ENCODE peak calls at places on chromosome 10, in seven cellular contexts. M is IMR-90, S is foreskin fibroblast, L is bronchial epithelial cell, R is tibial artery, Y is upper lobe of left lung, F is heart left ventricle. D is an unnamed sample.

GRCh38 chr10:129773359-129773990 is 190.6 kb downstream of the EBF3 start:
- DNase-seq in M (no peak), S (no peak), L (no peak), R (peak; percentile 16), Y (peak; percentile 49), F (no peak), D (no peak)

GRCh38 chr10:110226555-110226925 is 19.1 kb downstream of the MXI1 start:
- DNase-seq in M (peak; percentile 92), S (peak; percentile 94), L (peak; percentile 55), R (peak; percentile 91), Y (peak; percentile 97), F (peak; percentile 93), D (peak; percentile 92)

GRCh38 chr10:116444527-116445142 is 17.0 kb downstream of the PNLIPRP3 start:
- DNase-seq in M (peak; percentile 31), S (peak; percentile 1), L (peak; percentile 39), R (no peak), Y (no peak), F (no peak), D (peak; percentile 48)

GRCh38 chr10:17046989-17047388 is 82.6 kb downstream of the CUBN start:
- DNase-seq in M (no peak), S (no peak), L (no peak), R (no peak), Y (no peak), F (no peak), D (peak; percentile 73)

GRCh38 chr10:52759154-52759553 is 13.4 kb downstream of the MBL2 start:
- DNase-seq in M (no peak), S (no peak), L (no peak), R (no peak), Y (no peak), F (no peak), D (no peak)

GRCh38 chr10:84452006-84452405 is 123.6 kb downstream of the CCSER2 start:
- DNase-seq in M (peak; percentile 82), S (no peak), L (no peak), R (no peak), Y (no peak), F (no peak), D (peak; percentile 9)

GRCh38 chr10:3119796-3120459 is 52.6 kb downstream of the PFKP start:
- DNase-seq in M (peak; percentile 25), S (no peak), L (no peak), R (no peak), Y (no peak), F (peak; percentile 38), D (peak; percentile 40)

GRCh38 chr10:116716381-116716780 is 26.0 kb downstream of the HSPA12A start:
- DNase-seq in M (no peak), S (no peak), L (no peak), R (no peak), Y (no peak), F (peak; percentile 51), D (no peak)

GRCh38 chr10:67914777-67915340 is 30.4 kb downstream of the SIRT1 start:
- DNase-seq in M (no peak), S (no peak), L (no peak), R (no peak), Y (no peak), F (no peak), D (no peak)

GRCh38 chr10:63236113-63236935 is 103.2 kb downstream of the NRBF2 start:
- DNase-seq in M (peak; percentile 96), S (peak; percentile 86), L (peak; percentile 93), R (no peak), Y (no peak), F (no peak), D (peak; percentile 88)

GRCh38 chr10:63522129-63522687 is 1.0 kb downstream of the REEP3 start:
- DNase-seq in M (peak; percentile 47), S (no peak), L (peak; percentile 55), R (no peak), Y (no peak), F (no peak), D (no peak)

GRCh38 chr10:130958981-130959751 is 352.4 kb downstream of the TCERG1L start:
- DNase-seq in M (no peak), S (no peak), L (no peak), R (peak; percentile 17), Y (no peak), F (no peak), D (no peak)

GRCh38 chr10:113895018-113895417 is 40.6 kb downstream of the NHLRC2 start:
- DNase-seq in M (peak; percentile 47), S (peak; percentile 52), L (peak; percentile 95), R (no peak), Y (no peak), F (no peak), D (peak; percentile 74)

GRCh38 chr10:95236068-95236903 is 42.2 kb downstream of the ACSM6 start:
- DNase-seq in M (peak; percentile 81), S (peak; percentile 30), L (peak; percentile 83), R (no peak), Y (no peak), F (no peak), D (peak; percentile 64)

GRCh38 chr10:11045995-11046394 is 28.3 kb downstream of the CELF2 start:
- DNase-seq in M (no peak), S (no peak), L (no peak), R (peak; percentile 49), Y (no peak), F (peak; percentile 83), D (no peak)

GRCh38 chr10:71633935-71634334 is 85.6 kb downstream of the C10orf105 start:
- DNase-seq in M (no peak), S (no peak), L (no peak), R (no peak), Y (no peak), F (no peak), D (no peak)

GRCh38 chr10:37965006-37965405 is 11.4 kb downstream of the ZNF25 start:
- DNase-seq in M (no peak), S (no peak), L (no peak), R (no peak), Y (no peak), F (no peak), D (no peak)

GRCh38 chr10:6173203-6173602 is 29.5 kb upstream of the PFKFB3 start:
- DNase-seq in M (no peak), S (no peak), L (no peak), R (no peak), Y (no peak), F (no peak), D (no peak)

GRCh38 chr10:4240641-4241197 is 455.7 kb upstream of the KLF6 start:
- DNase-seq in M (peak; percentile 96), S (peak; percentile 71), L (no peak), R (no peak), Y (no peak), F (no peak), D (peak; percentile 93)

GRCh38 chr10:88879754-88880286 is at the start of gene STAMBPL1:
- DNase-seq in M (no peak), S (no peak), L (no peak), R (no peak), Y (peak; percentile 92), F (no peak), D (no peak)

GRCh38 chr10:15718495-15719061 is 1.1 kb downstream of the ITGA8 start:
- DNase-seq in M (no peak), S (no peak), L (no peak), R (no peak), Y (no peak), F (no peak), D (no peak)

GRCh38 chr10:6401066-6401465 is 179.0 kb downstream of the PRKCQ start:
- DNase-seq in M (no peak), S (no peak), L (no peak), R (no peak), Y (no peak), F (no peak), D (no peak)

GRCh38 chr10:42979181-42979580 is 97.7 kb upstream of the RET start:
- DNase-seq in M (no peak), S (no peak), L (no peak), R (no peak), Y (no peak), F (peak; percentile 13), D (no peak)

GRCh38 chr10:126350216-126350992 is 37.9 kb downstream of the ADAM12 start:
- DNase-seq in M (peak; percentile 90), S (peak; percentile 85), L (peak; percentile 97), R (no peak), Y (no peak), F (no peak), D (peak; percentile 94)

GRCh38 chr10:2980791-2981360 is 86.5 kb upstream of the PFKP start:
- DNase-seq in M (peak; percentile 76), S (no peak), L (peak; percentile 71), R (no peak), Y (no peak), F (no peak), D (peak; percentile 74)

GRCh38 chr10:69068549-69068948 is 19.4 kb upstream of the SRGN start:
- DNase-seq in M (no peak), S (no peak), L (no peak), R (no peak), Y (no peak), F (no peak), D (peak; percentile 53)

GRCh38 chr10:13587367-13587766 is 602 bp downstream of the PRPF18 start:
- DNase-seq in M (no peak), S (no peak), L (no peak), R (no peak), Y (no peak), F (no peak), D (no peak)

GRCh38 chr10:4678023-4678950 is 147.7 kb upstream of the AKR1E2 start:
- DNase-seq in M (peak; percentile 91), S (peak; percentile 76), L (peak; percentile 98), R (no peak), Y (no peak), F (no peak), D (peak; percentile 74)

DNA sequence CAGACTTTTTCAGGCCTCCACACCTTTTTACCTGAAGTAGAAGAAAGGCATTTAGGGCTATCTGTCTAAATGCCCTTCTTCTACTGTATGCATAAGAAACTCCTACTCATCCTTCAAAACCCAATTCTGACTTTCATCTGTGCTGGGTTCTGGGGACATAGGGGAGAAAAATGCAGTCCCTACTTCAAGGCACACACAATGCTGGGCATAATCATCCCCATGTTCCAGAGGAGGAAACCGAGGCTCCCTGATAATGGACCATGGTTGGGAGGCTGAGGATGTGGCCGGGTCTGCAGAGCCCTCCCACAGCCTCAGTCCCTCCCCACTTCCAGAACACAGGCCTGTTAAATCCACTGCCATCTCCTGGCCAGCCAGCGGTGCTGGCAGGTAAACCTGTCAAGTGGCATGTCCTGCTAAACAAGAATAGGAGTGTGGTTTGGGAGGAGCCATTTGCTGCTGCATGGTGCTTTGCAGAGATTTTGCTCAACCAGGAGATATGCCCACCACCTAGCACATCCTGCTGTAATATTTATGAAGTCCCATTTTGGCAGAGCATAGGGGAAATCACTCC is 32.0 kb downstream of the GRID1 start:
- DNase-seq in M (no peak), S (no peak), L (peak; percentile 12), R (no peak), Y (no peak), F (no peak), D (no peak)
- TF ChIP-seq CTCF in M (no peak), S (no peak), L (peak; percentile 50), R (no peak), Y (no peak), F (no peak), D (no peak)

GRCh38 chr10:118458957-118459641 is 117.0 kb upstream of the FAM204A start:
- DNase-seq in M (no peak), S (no peak), L (peak; percentile 33), R (no peak), Y (no peak), F (no peak), D (no peak)
- H3K4me3 ChIP-seq in M (no peak overlapping the region), S (no peak overlapping the region), L (peak overlapping the region; percentile 16), R (no peak overlapping the region), Y (no peak overlapping the region), F (no peak overlapping the region), D (peak overlapping the region; percentile 31)

GRCh38 chr10:75108684-75109458 is 2.6 kb upstream of the SAMD8 start:
- DNase-seq in M (no peak), S (no peak), L (no peak), R (no peak), Y (peak; percentile 41), F (peak; percentile 41), D (peak; percentile 9)
- TF ChIP-seq CTCF in M (peak; percentile 45), S (peak; percentile 46), L (peak; percentile 68), R (no peak), Y (peak; percentile 44), F (peak; percentile 42), D (peak; percentile 53)

GRCh38 chr10:96395931-96396877 is 37.4 kb upstream of the OPALIN start:
- DNase-seq in M (peak; percentile 67), S (peak; percentile 60), L (peak; percentile 64), R (peak; percentile 57), Y (no peak), F (peak; percentile 63), D (peak; percentile 75)
- H3K4me3 ChIP-seq in M (no peak overlapping the region), S (no peak overlapping the region), L (peak overlapping the region; percentile 0), R (no peak overlapping the region), Y (no peak overlapping the region), F (no peak overlapping the region), D (no peak overlapping the region)